ENCODE peak calls at places on chromosomes 6 and 20, in five cellular contexts. M is epithelial cell of esophagus, V is heart right ventricle, B is mucosa of descending colon, W is cardiac muscle cell. F is an unnamed sample.

GRCh38 chr20:46609043-46609442 is 42.2 kb downstream of the SLC13A3 start:
- DNase-seq in W (no peak), B (no peak), V (no peak), M (no peak), F (no peak)

GRCh38 chr6:7262037-7262461 is 51.0 kb downstream of the SSR1 start:
- DNase-seq in V (no peak), W (no peak), M (no peak), B (peak; percentile 71), F (no peak)

GRCh38 chr6:162343196-162343901 is 384.2 kb downstream of the PRKN start:
- DNase-seq in V (no peak), M (no peak), B (no peak), W (peak; percentile 8), F (no peak)

GRCh38 chr20:47365023-47365764 is 8.7 kb upstream of the ZMYND8 start:
- DNase-seq in V (no peak), B (no peak), W (no peak), M (no peak), F (no peak)

GRCh38 chr6:33895296-33895695 is 91.5 kb upstream of the MLN start:
- DNase-seq in B (no peak), W (no peak), V (no peak), M (no peak), F (no peak)

GRCh38 chr6:24064832-24065231 is 61.2 kb upstream of the NRSN1 start:
- DNase-seq in B (no peak), V (no peak), M (no peak), W (no peak), F (no peak)

GRCh38 chr6:379367-380181 is 12.0 kb upstream of the IRF4 start:
- DNase-seq in B (no peak), M (no peak), V (no peak), W (no peak), F (no peak)

GRCh38 chr6:144152334-144152900 is 2.1 kb downstream of the STX11 start:
- DNase-seq in V (no peak), W (no peak), M (peak; percentile 66), B (no peak), F (no peak)

GRCh38 chr6:122461885-122462284 is 9.7 kb downstream of the SERINC1 start:
- DNase-seq in M (no peak), W (no peak), V (no peak), B (no peak), F (no peak)

GRCh38 chr6:107607109-107607508 is 117.2 kb downstream of the SOBP start:
- DNase-seq in W (peak; percentile 60), B (peak; percentile 24), V (peak; percentile 38), M (no peak), F (no peak)

GRCh38 chr6:14194483-14194882 is 76.9 kb downstream of the CD83 start:
- DNase-seq in M (no peak), B (no peak), W (no peak), V (no peak), F (no peak)

GRCh38 chr20:63241272-63241671 is 5.6 kb downstream of the BIRC7 start:
- DNase-seq in V (no peak), B (no peak), W (no peak), M (no peak), F (no peak)

GRCh38 chr20:62143118-62143975 is at the start of the genes PSMA7 and SS18L1:
- DNase-seq in M (peak; percentile 92), V (peak; percentile 90), W (peak; percentile 93), B (peak; percentile 85), F (peak; percentile 96)

GRCh38 chr20:31890646-31891045 is 20.2 kb downstream of the TTLL9 start:
- DNase-seq in V (no peak), W (no peak), B (no peak), M (no peak), F (no peak)

GRCh38 chr6:97621111-97621510 is 338.1 kb upstream of the MMS22L start:
- DNase-seq in W (no peak), B (no peak), M (no peak), V (no peak), F (no peak)

GRCh38 chr20:25036331-25036936 is 21.5 kb downstream of the ACSS1 start:
- DNase-seq in B (no peak), W (no peak), V (no peak), M (no peak), F (no peak)

GRCh38 chr6:125018136-125018535 is 55.9 kb downstream of the RNF217 start:
- DNase-seq in W (peak; percentile 33), B (no peak), M (no peak), V (no peak), F (no peak)

GRCh38 chr6:44496705-44497369 is 109.3 kb downstream of the CDC5L start:
- DNase-seq in M (no peak), B (no peak), W (no peak), V (no peak), F (no peak)

GRCh38 chr6:117530467-117531242 is 48.2 kb downstream of the DCBLD1 start:
- DNase-seq in B (no peak), W (peak; percentile 63), V (no peak), M (no peak), F (no peak)

GRCh38 chr6:128598561-128598960 is 78.2 kb upstream of the PTPRK start:
- DNase-seq in V (no peak), W (no peak), M (peak; percentile 85), B (no peak), F (no peak)

GRCh38 chr6:73722318-73723060 is 26.5 kb downstream of the CD109 start:
- DNase-seq in M (peak; percentile 90), B (no peak), V (no peak), W (peak; percentile 77), F (no peak)

GRCh38 chr6:128491643-128492206 is 28.7 kb downstream of the PTPRK start:
- DNase-seq in W (peak; percentile 92), B (peak; percentile 49), M (peak; percentile 74), V (no peak), F (no peak)

GRCh38 chr20:39117486-39117885 is 155.3 kb downstream of the DHX35 start:
- DNase-seq in M (peak; percentile 80), V (no peak), B (no peak), W (peak; percentile 45), F (peak; percentile 87)

GRCh38 chr6:97394160-97394748 is 111.2 kb upstream of the MMS22L start:
- DNase-seq in W (peak; percentile 68), V (no peak), B (peak; percentile 80), M (peak; percentile 70), F (peak; percentile 68)

GRCh38 chr6:100001915-100002388 is 7.9 kb upstream of the MCHR2 start:
- DNase-seq in V (peak; percentile 16), B (peak; percentile 17), W (peak; percentile 74), M (peak; percentile 65), F (peak; percentile 44)

GRCh38 chr6:134520181-134521115 is 202.5 kb upstream of the SGK1 start:
- DNase-seq in W (peak; percentile 63), V (no peak), M (peak; percentile 71), B (no peak), F (no peak)

GRCh38 chr6:14826456-14826855 is 419.4 kb upstream of the JARID2 start:
- DNase-seq in B (peak; percentile 88), M (no peak), V (no peak), W (no peak), F (no peak)

GRCh38 chr20:5136096-5136495 is 9.3 kb downstream of the CDS2 start:
- DNase-seq in M (no peak), B (no peak), V (no peak), W (no peak), F (no peak)

DNA sequence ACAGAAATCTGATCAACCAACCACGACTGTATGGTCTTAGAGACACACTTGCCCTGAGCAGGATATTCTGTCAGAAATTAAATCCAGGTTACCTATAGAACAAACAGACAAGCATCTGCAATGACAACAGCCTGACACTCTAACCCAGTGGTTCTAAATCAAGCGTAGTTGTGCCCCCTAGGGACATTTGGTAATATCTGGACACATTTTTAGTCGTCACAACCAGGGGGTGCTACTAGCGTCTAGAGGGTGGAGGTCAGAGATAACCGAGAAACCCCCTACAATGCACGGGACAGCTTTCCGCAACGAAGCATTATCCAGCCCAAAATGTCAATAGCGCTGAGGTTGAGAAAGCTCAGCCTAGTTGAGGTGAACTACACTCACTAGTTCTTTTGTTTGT is 32.3 kb downstream of the ID4 start:
- DNase-seq in M (no peak), V (no peak), W (no peak), B (no peak), F (no peak)
- TF ChIP-seq CTCF in M (no peak), V (no peak), W (no peak), B (no peak), F (no peak)

DNA sequence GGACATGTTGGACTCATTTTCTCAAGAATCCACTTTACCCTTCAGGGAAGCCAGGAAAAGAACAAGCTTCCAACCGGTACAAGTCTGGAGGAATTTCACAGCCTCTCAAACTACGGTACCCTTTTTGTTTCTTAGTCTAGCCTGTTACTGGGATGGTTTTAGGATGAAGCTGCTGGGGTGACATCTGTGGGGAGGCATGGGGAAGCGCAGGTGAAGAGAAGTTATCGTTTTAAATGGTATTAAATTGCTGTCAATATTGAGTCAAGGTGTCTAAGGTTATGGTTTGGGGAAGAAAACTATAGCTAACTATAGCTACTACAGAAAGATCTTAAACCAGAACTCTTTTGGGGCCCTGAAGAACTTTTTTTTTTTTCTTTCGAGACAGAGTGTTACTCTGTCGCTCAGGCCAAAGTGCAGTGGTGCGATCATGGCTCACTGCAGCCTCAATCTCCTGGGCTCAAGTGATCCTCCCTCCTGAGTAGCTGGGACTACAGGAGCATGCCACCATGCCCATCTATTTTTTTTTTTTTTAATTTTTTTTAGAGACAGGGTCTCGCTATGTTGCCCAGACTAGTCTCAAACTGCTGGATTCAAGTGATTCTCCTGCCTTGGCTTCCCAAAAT is 128.7 kb downstream of the RIN2 start:
- DNase-seq in W (no peak), B (peak; percentile 45), M (peak; percentile 50), V (no peak), F (no peak)
- TF ChIP-seq CTCF in W (peak; percentile 12), B (no peak), M (peak; percentile 37), V (peak; percentile 44), F (no peak)

DNA sequence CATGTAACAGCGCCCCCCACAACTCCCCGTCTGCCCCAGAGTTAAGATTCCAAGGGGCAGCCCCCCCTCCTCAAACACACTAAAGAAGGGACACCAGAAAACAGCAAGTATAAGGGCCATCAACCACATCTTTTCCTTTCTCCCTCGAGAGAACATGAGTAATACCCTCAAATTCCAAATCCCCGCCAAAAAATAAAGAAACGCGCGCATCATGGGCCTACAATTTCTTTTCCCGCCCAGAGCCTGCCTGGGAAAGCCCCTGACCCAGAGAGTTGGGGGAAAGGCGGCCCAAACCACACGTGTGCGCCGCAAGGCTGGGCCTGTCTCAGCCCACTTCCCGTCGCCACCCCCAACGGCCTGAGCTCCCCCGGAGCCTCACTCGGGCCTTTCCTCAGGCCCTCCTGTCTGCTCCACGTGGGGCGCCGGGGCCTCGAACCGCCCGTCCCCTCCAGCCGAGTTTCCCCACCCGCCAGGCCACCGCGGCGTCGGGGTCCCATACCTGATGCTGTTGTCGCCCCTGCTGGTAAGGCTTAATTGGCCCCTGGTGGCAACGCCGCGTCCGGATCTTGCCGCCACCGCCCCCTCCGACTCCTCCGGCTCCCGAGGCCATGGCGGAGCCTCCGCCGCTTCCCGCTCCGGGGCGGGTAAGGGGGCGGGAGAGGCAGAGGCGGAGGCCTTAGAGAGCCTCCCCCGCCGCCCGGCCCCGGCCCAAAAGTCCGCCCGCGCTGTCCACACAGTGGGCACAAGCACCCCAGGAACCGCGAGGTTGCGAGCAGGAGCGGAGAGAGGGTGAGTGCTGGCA is 746 bp downstream of the NUP153 start:
- DNase-seq in W (peak; percentile 70), M (peak; percentile 75), V (peak; percentile 59), B (peak; percentile 66), F (peak; percentile 61)
- TF ChIP-seq CTCF in W (no peak), M (peak; percentile 2), V (no peak), B (no peak), F (no peak)

DNA sequence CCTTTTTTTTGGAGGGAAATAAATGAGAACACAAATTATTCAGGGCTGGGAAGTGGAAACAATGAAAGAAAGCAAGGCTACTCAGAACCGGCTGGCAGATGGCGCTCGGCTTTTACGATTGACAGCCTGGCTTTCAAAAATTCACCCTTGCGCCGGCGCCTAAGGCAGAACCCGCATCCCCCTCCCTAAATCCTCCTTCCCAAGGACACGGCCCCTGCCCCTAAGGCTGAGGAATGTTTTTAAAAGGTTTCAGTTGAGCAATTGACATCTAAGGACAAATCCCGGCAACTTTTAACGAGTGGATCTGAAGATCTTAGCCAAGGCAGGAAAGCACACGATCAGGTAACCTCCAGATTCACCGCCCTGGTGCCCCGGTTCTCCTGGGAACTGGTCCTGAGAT is 16.3 kb downstream of the GNAS start:
- DNase-seq in V (no peak), M (peak; percentile 29), B (no peak), W (no peak), F (no peak)
- TF ChIP-seq CTCF in V (peak; percentile 29), M (peak; percentile 43), B (no peak), W (peak; percentile 21), F (no peak)

F was measured in Calu3.